ENCODE peak calls at places on chromosomes 5 and 9, in eight cellular contexts. R, T, Z, H, C, L, E and S are unnamed samples.

GRCh38 chr5:123414975-123415374 is 8.2 kb downstream of the CEP120 start:
- DNase-seq in C (no peak), L (no peak), R (no peak), E (no peak), H (no peak), Z (no peak), T (no peak), S (no peak)

GRCh38 chr9:100427366-100428263 is 672 bp downstream of the MSANTD3 start:
- DNase-seq in L (peak), E (peak), C (peak), R (no peak), T (peak), Z (peak), H (peak), S (peak)

GRCh38 chr5:54764691-54765090 is 220.7 kb downstream of the ESM1 start:
- DNase-seq in T (no peak), L (no peak), C (no peak), Z (peak), E (no peak), R (no peak), H (no peak), S (no peak)

GRCh38 chr5:6713274-6714181 is at the start of gene TENT4A:
- DNase-seq in C (no peak), T (peak), L (peak), R (peak), H (peak), E (no peak), Z (peak), S (no peak)

GRCh38 chr5:73764996-73765395 is 139.0 kb downstream of the ARHGEF28 start:
- DNase-seq in H (no peak), T (no peak), L (no peak), E (no peak), Z (no peak), R (no peak), C (no peak), S (no peak)

GRCh38 chr5:3595102-3595961 is at the start of gene IRX1:
- DNase-seq in R (no peak), H (no peak), C (no peak), Z (peak), L (no peak), E (no peak), T (no peak), S (no peak)

GRCh38 chr9:33742519-33742918 is 52.8 kb upstream of the PRSS3 start:
- DNase-seq in C (peak), L (no peak), T (no peak), Z (no peak), R (no peak), H (no peak), E (no peak), S (no peak)

GRCh38 chr9:127877566-127877998 is at the start of gene AK1:
- DNase-seq in Z (peak), H (peak), T (peak), L (peak), E (no peak), R (no peak), C (peak), S (no peak)

GRCh38 chr5:39191216-39191615 is 28.1 kb downstream of the FYB1 start:
- DNase-seq in H (no peak), Z (no peak), T (no peak), L (no peak), E (no peak), C (no peak), R (no peak), S (peak)

GRCh38 chr5:139064613-139065012 is 133.6 kb downstream of the SIL1 start:
- DNase-seq in T (peak), C (peak), Z (no peak), E (no peak), R (no peak), H (no peak), L (no peak), S (no peak)

GRCh38 chr9:95504053-95504963 is 12.5 kb downstream of the PTCH1 start:
- DNase-seq in H (no peak), R (no peak), T (peak), C (no peak), L (peak), Z (peak), E (no peak), S (no peak)

GRCh38 chr9:37706290-37706689 is 47.3 kb upstream of the TRMT10B start:
- DNase-seq in R (no peak), L (no peak), Z (peak), E (no peak), C (no peak), T (no peak), H (no peak), S (no peak)

GRCh38 chr9:95722141-95722540 is 153.3 kb upstream of the ERCC6L2 start:
- DNase-seq in Z (no peak), H (no peak), R (no peak), L (no peak), C (no peak), T (no peak), E (no peak), S (no peak)

GRCh38 chr5:97525780-97526179 is 342.7 kb upstream of the RIOK2 start:
- DNase-seq in R (no peak), H (no peak), T (no peak), Z (no peak), L (no peak), E (no peak), C (no peak), S (no peak)

GRCh38 chr5:1474875-1475543 is 29.8 kb upstream of the SLC6A3 start:
- DNase-seq in R (no peak), L (no peak), Z (no peak), E (no peak), H (no peak), T (no peak), C (no peak), S (no peak)

GRCh38 chr9:127121628-127122175 is 733 bp downstream of the ANGPTL2 start:
- DNase-seq in R (no peak), C (no peak), H (no peak), Z (peak), E (no peak), T (no peak), L (peak), S (no peak)

GRCh38 chr5:141623197-141623596 is 4.4 kb upstream of the DIAPH1 start:
- DNase-seq in E (no peak), L (no peak), H (no peak), C (no peak), R (peak), T (no peak), Z (no peak), S (peak)

GRCh38 chr5:55063220-55063863 is 39.1 kb upstream of the GZMA start:
- DNase-seq in E (no peak), C (no peak), H (no peak), L (no peak), T (peak), Z (peak), R (no peak), S (no peak)

GRCh38 chr5:19880859-19881436 is 107.1 kb downstream of the CDH18 start:
- DNase-seq in R (no peak), T (no peak), Z (no peak), E (no peak), L (no peak), C (peak), H (no peak), S (no peak)

GRCh38 chr9:128420060-128420650 is 502 bp upstream of the CERCAM start:
- DNase-seq in T (peak), L (peak), E (peak), C (peak), Z (peak), H (peak), R (peak), S (peak)

GRCh38 chr9:118686940-118687339 is 682.3 kb downstream of the BRINP1 start:
- DNase-seq in E (no peak), R (no peak), L (no peak), H (no peak), C (no peak), Z (no peak), T (no peak), S (no peak)

GRCh38 chr9:70954126-70954525 is 167.3 kb downstream of the TRPM3 start:
- DNase-seq in C (peak), T (peak), L (no peak), R (no peak), Z (peak), H (no peak), E (no peak), S (no peak)

GRCh38 chr5:151904921-151905320 is 19.7 kb downstream of the GLRA1 start:
- DNase-seq in E (no peak), H (no peak), Z (peak), T (no peak), R (no peak), L (no peak), C (no peak), S (no peak)

GRCh38 chr9:108743426-108743825 is 112.4 kb downstream of the ACTL7B start:
- DNase-seq in L (no peak), H (no peak), C (no peak), E (no peak), Z (no peak), T (no peak), R (no peak), S (no peak)

GRCh38 chr9:134620751-134621557 is 20.6 kb upstream of the COL5A1 start:
- DNase-seq in C (no peak), E (no peak), T (no peak), Z (no peak), H (no peak), L (peak), R (no peak), S (no peak)

DNA sequence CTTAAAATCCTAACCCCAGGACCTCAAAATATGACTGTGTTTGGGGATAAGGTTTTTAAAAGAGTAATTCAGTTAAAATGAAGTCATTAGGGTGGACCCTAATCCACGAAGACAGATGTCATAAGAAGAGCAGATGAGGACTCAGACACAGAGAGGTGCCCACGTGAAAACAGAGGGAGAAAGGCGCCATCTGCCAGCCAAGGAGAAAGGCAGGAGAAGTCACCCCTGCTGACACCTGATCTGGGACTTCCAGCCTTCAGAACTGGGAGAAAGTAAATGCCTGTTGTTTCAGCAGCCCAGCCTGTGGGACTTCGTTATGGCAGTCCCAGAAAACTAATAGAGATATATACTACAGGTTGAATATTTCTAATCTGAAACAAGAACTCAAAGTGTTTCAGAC is 67.4 kb downstream of the ROR2 start:
- DNase-seq in H (no peak), R (no peak), C (no peak), L (no peak), E (no peak), T (no peak), Z (no peak), S (peak)
- TF ChIP-seq CTCF in H (no peak), R (peak), C (no peak), L (no peak), E (no peak), T (no peak), Z (no peak), S (no peak)

GRCh38 chr9:124879226-124879625 is 17.3 kb downstream of the ARPC5L start:
- DNase-seq in H (no peak), E (no peak), T (no peak), C (no peak), L (no peak), Z (no peak), R (no peak), S (no peak)
- TF ChIP-seq CTCF in H (no peak), E (no peak), T (no peak), C (no peak), L (no peak), Z (no peak), R (no peak), S (no peak)

GRCh38 chr5:157213527-157214243 is 33.0 kb downstream of the ITK start:
- DNase-seq in R (no peak), E (no peak), C (no peak), L (no peak), Z (no peak), T (no peak), H (no peak), S (peak)
- TF ChIP-seq CTCF in R (no peak), E (no peak), C (no peak), L (no peak), Z (no peak), T (no peak), H (no peak), S (no peak)

GRCh38 chr5:135209495-135209837 is 175.4 kb upstream of the PITX1 start:
- DNase-seq in E (peak), H (no peak), R (no peak), C (no peak), Z (no peak), T (no peak), L (no peak), S (no peak)

GRCh38 chr5:135210286-135211055 is 176.4 kb upstream of the PITX1 start:
- DNase-seq in E (peak), L (no peak), H (no peak), Z (peak), T (no peak), C (no peak), R (no peak), S (no peak)

GRCh38 chr5:135206862-135207261 is 172.8 kb upstream of the PITX1 start:
- DNase-seq in H (no peak), R (no peak), L (no peak), T (no peak), E (no peak), C (no peak), Z (no peak), S (no peak)

GRCh38 chr5:135207866-135208265 is 173.8 kb upstream of the PITX1 start:
- DNase-seq in Z (no peak), E (no peak), H (no peak), T (no peak), L (no peak), R (no peak), C (no peak), S (no peak)

GRCh38 chr5:135208555-135209494 is 174.8 kb upstream of the PITX1 start:
- DNase-seq in R (no peak), T (peak), E (peak), L (no peak), H (no peak), C (peak), Z (peak), S (no peak)
- TF ChIP-seq CTCF in R (no peak), T (no peak), E (no peak), L (no peak), H (no peak), C (no peak), Z (peak), S (no peak)